ENCODE peak calls at places on chromosomes 6 and 20, in four cellular contexts. S, L, W and A are unnamed samples.

GRCh38 chr20:39576786-39577185 is 614.6 kb downstream of the DHX35 start:
- DNase-seq in S (no peak), L (peak; percentile 43), W (no peak), A (no peak)

GRCh38 chr6:137717074-137718073 is 149.7 kb upstream of the TNFAIP3 start:
- DNase-seq in S (peak; percentile 60), L (no peak), W (no peak), A (no peak)

GRCh38 chr20:1894471-1894950 is 696 bp upstream of the SIRPA start:
- DNase-seq in S (no peak), L (no peak), W (peak; percentile 65), A (peak; percentile 62)

GRCh38 chr20:33948480-33948879 is 45.2 kb upstream of the RALY start:
- DNase-seq in S (no peak), L (no peak), W (no peak), A (no peak)

GRCh38 chr6:27687154-27688013 is 214.5 kb upstream of the ZNF184 start:
- DNase-seq in S (peak; percentile 51), L (peak; percentile 83), W (peak; percentile 62), A (peak; percentile 68)

GRCh38 chr6:129767776-129768490 is 58.0 kb upstream of the ARHGAP18 start:
- DNase-seq in S (no peak), L (no peak), W (no peak), A (no peak)

GRCh38 chr6:3750324-3751018 is 1.0 kb downstream of the PXDC1 start:
- DNase-seq in S (peak; percentile 42), L (peak; percentile 64), W (peak; percentile 78), A (no peak)

GRCh38 chr6:15184441-15184861 is 61.4 kb upstream of the JARID2 start:
- DNase-seq in S (no peak), L (no peak), W (no peak), A (no peak)

GRCh38 chr20:35004051-35004725 is 48.5 kb downstream of the MYH7B start:
- DNase-seq in S (no peak), L (no peak), W (no peak), A (no peak)